ENCODE peak calls at places on chromosomes 4 and X, in ten cellular contexts. Y is RWPE1, N is right lobe of liver, G is GM10248, V is GM19239, R is RCC 7860, Q is COR-L47, Z is IMR-90, I is OCI-LY7, P is GM03348. W is an unnamed sample.

GRCh38 chr4:145912391-145912790 is 26.2 kb downstream of the ZNF827 start:
- DNase-seq in G (no peak), Z (no peak), Y (no peak), V (no peak), I (no peak), Q (no peak), R (no peak), N (no peak), P (no peak), W (no peak)

GRCh38 chrX:113400193-113400704 is 559.6 kb upstream of the AMOT start:
- DNase-seq in V (no peak), I (no peak), Z (no peak), P (peak; percentile 6), G (no peak), Y (no peak), Q (no peak), N (no peak), R (no peak), W (no peak)

GRCh38 chr4:186227221-186227620 is at the start of gene KLKB1:
- DNase-seq in G (no peak), N (no peak), Y (no peak), Q (no peak), I (no peak), R (no peak), V (no peak), Z (no peak), P (no peak), W (no peak)

GRCh38 chr4:145909773-145910172 is 28.9 kb downstream of the ZNF827 start:
- DNase-seq in P (no peak), N (no peak), Q (no peak), G (no peak), Y (no peak), V (no peak), I (no peak), R (no peak), Z (no peak), W (no peak)

GRCh38 chr4:176303938-176304337 is 15.8 kb upstream of the SPCS3 start:
- DNase-seq in Y (no peak), Z (no peak), P (no peak), I (no peak), R (no peak), G (no peak), V (no peak), N (no peak), Q (no peak), W (no peak)

GRCh38 chr4:4387531-4388311 is 819 bp downstream of the NSG1 start:
- DNase-seq in P (no peak), Q (peak; percentile 36), R (no peak), N (no peak), Z (no peak), V (no peak), I (peak; percentile 32), Y (no peak), G (no peak), W (no peak)

GRCh38 chrX:46574337-46574940 is 874 bp downstream of the CHST7 start:
- DNase-seq in Y (no peak), Q (peak; percentile 56), P (no peak), N (no peak), I (peak; percentile 44), V (no peak), G (no peak), Z (no peak), R (no peak), W (no peak)

GRCh38 chrX:84737471-84737871 is 235.2 kb upstream of the HDX start:
- DNase-seq in Y (no peak), I (no peak), G (no peak), N (no peak), P (peak; percentile 21), Q (no peak), Z (peak; percentile 20), V (no peak), R (no peak), W (no peak)

GRCh38 chr4:150206981-150207380 is 128.7 kb downstream of the DCLK2 start:
- DNase-seq in Q (no peak), G (no peak), I (no peak), V (no peak), Z (no peak), P (no peak), Y (no peak), R (no peak), N (no peak), W (no peak)

GRCh38 chr4:24321151-24321550 is 263.2 kb downstream of the DHX15 start:
- DNase-seq in Y (peak; percentile 71), G (no peak), R (no peak), Q (no peak), I (no peak), P (no peak), V (no peak), N (no peak), Z (peak; percentile 65), W (peak; percentile 23)

GRCh38 chrX:130171446-130172126 is at the start of gene RAB33A:
- DNase-seq in Z (no peak), I (no peak), N (no peak), G (peak; percentile 40), R (no peak), V (no peak), Y (no peak), Q (peak; percentile 30), P (peak; percentile 26), W (no peak)

GRCh38 chrX:71111141-71111843 is at the start of gene IL2RG:
- DNase-seq in N (no peak), V (no peak), G (peak; percentile 75), R (no peak), Z (no peak), P (no peak), Q (no peak), Y (no peak), I (peak; percentile 84), W (no peak)

GRCh38 chrX:10101269-10101668 is 55.5 kb upstream of the CLCN4 start:
- DNase-seq in N (no peak), Q (no peak), Z (peak; percentile 40), G (no peak), R (no peak), Y (no peak), I (no peak), P (no peak), V (no peak), W (no peak)

GRCh38 chrX:46957299-46957698 is 45.1 kb downstream of the JADE3 start:
- DNase-seq in V (no peak), Y (no peak), I (no peak), R (no peak), P (no peak), N (no peak), Z (no peak), Q (no peak), G (no peak), W (no peak)

GRCh38 chr4:168744021-168744420 is 247.2 kb downstream of the PALLD start:
- DNase-seq in V (no peak), I (no peak), Y (no peak), Z (peak; percentile 63), R (no peak), N (no peak), G (no peak), P (no peak), Q (no peak), W (no peak)

GRCh38 chr4:54998991-54999390 is 126.4 kb downstream of the KDR start:
- DNase-seq in P (peak; percentile 17), I (no peak), Q (no peak), Y (no peak), G (no peak), N (no peak), V (no peak), Z (peak; percentile 4), R (no peak), W (no peak)

GRCh38 chr4:111434581-111434980 is 710.7 kb upstream of the FAM241A start:
- DNase-seq in P (peak; percentile 9), G (no peak), Z (no peak), V (no peak), Q (no peak), I (no peak), R (no peak), Y (peak; percentile 5), N (no peak), W (no peak)

GRCh38 chr4:151798678-151799416 is 38.0 kb upstream of the GATB start:
- DNase-seq in Y (no peak), Q (no peak), P (no peak), G (peak; percentile 30), N (no peak), R (no peak), I (no peak), V (peak; percentile 34), Z (no peak), W (no peak)

GRCh38 chr4:143357161-143357845 is 20.6 kb downstream of the GAB1 start:
- DNase-seq in R (no peak), P (no peak), Z (no peak), G (no peak), I (peak; percentile 77), V (no peak), Q (no peak), N (no peak), Y (peak; percentile 47), W (no peak)

GRCh38 chrX:41116948-41117347 is 31.7 kb downstream of the USP9X start:
- DNase-seq in Q (no peak), N (no peak), Y (no peak), I (peak; percentile 39), R (no peak), V (peak; percentile 9), P (no peak), G (peak; percentile 50), Z (no peak), W (no peak)

GRCh38 chr4:86977621-86978184 is 42.9 kb downstream of the AFF1 start:
- DNase-seq in G (peak; percentile 46), P (no peak), R (peak; percentile 86), Q (peak; percentile 8), Y (peak; percentile 89), N (peak; percentile 60), I (no peak), V (no peak), Z (peak; percentile 76), W (peak; percentile 34)

GRCh38 chr4:1233641-1234277 is 15.2 kb downstream of the CTBP1 start:
- DNase-seq in I (no peak), Q (no peak), G (no peak), Z (peak; percentile 34), P (no peak), Y (no peak), R (no peak), V (no peak), N (no peak), W (no peak)

GRCh38 chrX:47638816-47639215 is 9.1 kb upstream of the CFP start:
- DNase-seq in N (no peak), V (no peak), Q (no peak), G (no peak), Z (no peak), I (no peak), Y (no peak), R (no peak), P (no peak), W (no peak)

GRCh38 chr4:104262678-104263077 is 232.0 kb downstream of the CXXC4 start:
- DNase-seq in V (no peak), N (no peak), I (no peak), Z (no peak), Y (no peak), G (no peak), Q (no peak), P (no peak), R (no peak), W (no peak)

GRCh38 chrX:154096140-154097002 is 1.1 kb downstream of the MECP2 start:
- DNase-seq in V (no peak), Z (peak; percentile 43), I (no peak), N (no peak), P (peak; percentile 39), G (no peak), Q (no peak), Y (no peak), R (no peak), W (peak; percentile 25)

GRCh38 chr4:111959202-111959601 is 186.1 kb upstream of the FAM241A start:
- DNase-seq in N (no peak), P (peak; percentile 18), Y (peak; percentile 34), Q (no peak), Z (peak; percentile 10), R (peak; percentile 90), V (no peak), G (no peak), I (no peak), W (peak; percentile 70)

GRCh38 chrX:86102341-86102740 is 45.9 kb upstream of the DACH2 start:
- DNase-seq in I (no peak), R (no peak), Q (no peak), G (no peak), P (no peak), V (no peak), Z (no peak), Y (no peak), N (no peak), W (no peak)

GRCh38 chr4:83858121-83858520 is 322.2 kb downstream of the GPAT3 start:
- DNase-seq in R (peak; percentile 39), G (no peak), V (no peak), P (no peak), Q (no peak), I (no peak), Y (no peak), N (no peak), Z (peak; percentile 56), W (no peak)

W was measured in RKO.